ENCODE peak calls at places on chromosomes 12 and 14, in nine cellular contexts. W is left ventricle myocardium inferior, J is cardiac muscle cell, S is AG04450, N is hepatocyte, U is AG10803, C is MM.1S, M is choroid plexus epithelial cell, T is endothelial cell of umbilical vein. P is an unnamed sample.

GRCh38 chr14:59189281-59189821 is 884 bp downstream of the DAAM1 start:
- DNase-seq in C (peak; percentile 6), W (no peak), U (no peak), J (peak; percentile 58), T (no peak), S (no peak), N (peak; percentile 54), M (peak; percentile 39), P (no peak)

GRCh38 chr14:68307769-68308168 is 485.1 kb downstream of the ZFP36L1 start:
- DNase-seq in J (no peak), S (no peak), N (peak; percentile 38), T (no peak), U (peak; percentile 87), C (no peak), M (peak; percentile 33), W (no peak), P (peak; percentile 50)

GRCh38 chr12:6606331-6607131 is 648 bp downstream of the CHD4 start:
- DNase-seq in M (peak; percentile 28), C (peak; percentile 35), J (peak; percentile 63), T (peak; percentile 40), U (no peak), S (no peak), N (peak; percentile 78), W (peak; percentile 77), P (no peak)

GRCh38 chr14:56482306-56482705 is 97.3 kb upstream of the TMEM260 start:
- DNase-seq in J (peak; percentile 51), N (peak; percentile 22), W (no peak), U (no peak), S (no peak), C (no peak), M (peak; percentile 27), T (peak; percentile 16), P (no peak)

GRCh38 chr12:51972849-51973273 is 21.4 kb downstream of the ACVR1B start:
- DNase-seq in W (peak; percentile 46), S (no peak), M (peak; percentile 91), T (peak; percentile 97), N (peak; percentile 37), J (peak; percentile 49), C (no peak), U (peak; percentile 72), P (no peak)

GRCh38 chr14:54338696-54339317 is 58.0 kb upstream of the CDKN3 start:
- DNase-seq in J (peak; percentile 29), U (peak; percentile 58), T (peak; percentile 78), N (peak; percentile 68), M (peak; percentile 85), W (no peak), S (peak; percentile 15), C (peak; percentile 22), P (peak; percentile 49)

GRCh38 chr14:77302926-77303325 is 17.8 kb downstream of the POMT2 start:
- DNase-seq in N (peak; percentile 76), M (peak; percentile 57), W (no peak), T (peak; percentile 67), J (no peak), S (no peak), U (peak; percentile 37), C (no peak), P (no peak)

GRCh38 chr12:76863811-76864210 is 15.0 kb downstream of the CSRP2 start:
- DNase-seq in U (peak; percentile 92), C (no peak), W (no peak), S (no peak), N (no peak), T (no peak), J (no peak), M (no peak), P (peak; percentile 27)

GRCh38 chr14:56119221-56119967 is 1.2 kb downstream of the PELI2 start:
- DNase-seq in U (peak; percentile 38), J (peak; percentile 69), C (no peak), T (peak; percentile 54), W (peak; percentile 51), N (peak; percentile 61), M (peak; percentile 39), S (no peak), P (no peak)

GRCh38 chr14:64711039-64711438 is 6.8 kb downstream of the PLEKHG3 start:
- DNase-seq in T (no peak), J (no peak), U (no peak), C (no peak), S (no peak), W (no peak), M (no peak), N (no peak), P (no peak)

GRCh38 chr14:98782062-98782461 is 489.9 kb downstream of the BCL11B start:
- DNase-seq in U (no peak), M (no peak), C (no peak), T (no peak), N (no peak), S (no peak), J (no peak), W (no peak), P (no peak)

GRCh38 chr12:24778486-24779304 is 170.2 kb downstream of the BCAT1 start:
- DNase-seq in M (peak; percentile 84), T (peak; percentile 39), J (peak; percentile 65), W (no peak), S (peak; percentile 34), U (peak; percentile 41), N (peak; percentile 45), C (peak; percentile 41), P (peak; percentile 35)

GRCh38 chr12:122963928-122964240 is 2.4 kb downstream of the ABCB9 start:
- DNase-seq in W (peak; percentile 53), M (peak; percentile 27), J (no peak), T (no peak), S (no peak), U (no peak), C (no peak), N (no peak), P (no peak)
- H3K4me3 ChIP-seq in W (no peak overlapping the region), M (no peak overlapping the region), J (no peak overlapping the region), T (no peak overlapping the region), S (no peak overlapping the region), U (no peak overlapping the region), C (no peak overlapping the region), N (no peak overlapping the region), P (no peak overlapping the region)

GRCh38 chr14:22846811-22847307 is 10.5 kb downstream of the MMP14 start:
- DNase-seq in S (no peak), C (no peak), M (no peak), U (no peak), J (no peak), T (no peak), W (no peak), N (no peak), P (no peak)
- TF ChIP-seq CTCF in S (no peak), C (no peak), M (peak; percentile 7), U (peak; percentile 17), J (no peak), T (no peak), W (no peak), N (no peak), P (no peak)

GRCh38 chr12:19799216-19799615 is 359.9 kb downstream of the AEBP2 start:
- DNase-seq in S (no peak), C (no peak), T (peak; percentile 31), W (no peak), N (no peak), J (no peak), M (no peak), U (no peak), P (no peak)

GRCh38 chr12:19800884-19801283 is 361.6 kb downstream of the AEBP2 start:
- DNase-seq in M (peak; percentile 42), T (peak; percentile 91), S (no peak), J (no peak), C (no peak), N (no peak), W (no peak), U (no peak), P (no peak)

GRCh38 chr12:19802915-19803314 is 363.6 kb downstream of the AEBP2 start:
- DNase-seq in J (no peak), S (no peak), T (no peak), C (no peak), M (no peak), W (no peak), N (no peak), U (no peak), P (no peak)

GRCh38 chr12:19801941-19802340 is 362.6 kb downstream of the AEBP2 start:
- DNase-seq in W (no peak), C (no peak), N (no peak), M (peak; percentile 20), U (no peak), T (no peak), S (no peak), J (no peak), P (no peak)

DNA sequence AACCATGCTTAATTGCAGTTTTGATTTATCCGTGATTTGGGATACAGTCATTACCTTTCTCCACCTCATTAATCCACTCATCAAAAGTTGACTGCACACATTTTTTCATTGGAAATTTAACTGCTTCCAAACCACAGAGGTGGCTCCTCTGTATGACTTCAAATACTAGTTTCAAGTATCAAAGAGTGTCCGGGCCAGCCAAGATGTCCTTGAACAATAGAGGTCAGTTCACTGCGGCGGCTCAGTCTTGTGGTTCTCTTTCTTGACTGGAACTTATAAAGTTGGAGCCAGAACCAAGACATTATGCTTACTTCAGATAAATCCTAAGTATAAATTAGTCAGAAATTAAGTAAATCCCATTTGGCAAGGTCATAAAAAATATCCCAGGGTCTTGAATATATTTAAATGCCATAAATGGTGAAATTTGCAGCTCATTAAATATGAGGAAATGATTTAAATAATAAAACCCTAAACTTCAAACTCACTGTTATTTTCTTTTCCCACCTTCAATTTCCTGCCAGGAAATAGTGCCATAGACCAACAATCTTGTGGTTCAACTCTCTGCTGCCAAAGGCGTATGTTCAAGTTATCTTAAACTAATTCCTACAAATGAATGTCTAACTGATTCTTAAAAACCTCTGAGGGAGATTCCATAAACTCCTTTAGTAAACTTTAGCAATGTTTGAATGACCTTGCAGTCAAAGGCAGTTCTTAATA is 360.8 kb downstream of the AEBP2 start:
- DNase-seq in J (no peak), C (no peak), U (no peak), S (no peak), T (peak; percentile 77), M (peak; percentile 60), N (no peak), W (no peak), P (no peak)
- H3K4me3 ChIP-seq in J (no peak overlapping the region), C (no peak overlapping the region), U (no peak overlapping the region), S (no peak overlapping the region), T (no peak overlapping the region), M (no peak overlapping the region), N (no peak overlapping the region), W (no peak overlapping the region), P (no peak overlapping the region)

GRCh38 chr12:104458645-104459555 is 2.2 kb downstream of the CHST11 start:
- DNase-seq in J (peak; percentile 42), U (peak; percentile 40), C (peak; percentile 81), T (peak; percentile 50), S (no peak), N (peak; percentile 14), M (peak; percentile 31), W (peak; percentile 20), P (no peak)

GRCh38 chr12:104459556-104459909 is 2.8 kb downstream of the CHST11 start:
- DNase-seq in U (no peak), W (no peak), C (no peak), M (no peak), N (no peak), S (no peak), T (no peak), J (no peak), P (no peak)

GRCh38 chr12:104456417-104456949 is at the start of gene CHST11:
- DNase-seq in U (peak; percentile 83), M (peak; percentile 91), T (peak; percentile 95), J (peak; percentile 96), C (peak; percentile 85), N (peak; percentile 91), S (peak; percentile 46), W (peak; percentile 86), P (peak; percentile 50)

GRCh38 chr12:104456950-104457745 is 400 bp downstream of the CHST11 start:
- DNase-seq in J (peak; percentile 77), C (peak; percentile 67), W (peak; percentile 64), S (peak; percentile 27), T (peak; percentile 79), M (peak; percentile 83), U (peak; percentile 64), N (peak; percentile 77), P (peak; percentile 65)

GRCh38 chr12:104457746-104458644 is 1.2 kb downstream of the CHST11 start:
- DNase-seq in U (peak; percentile 5), C (peak; percentile 60), N (peak; percentile 48), S (no peak), T (peak; percentile 25), M (no peak), J (peak; percentile 53), W (peak; percentile 23), P (no peak)
- TF ChIP-seq CTCF in U (no peak), C (no peak), N (no peak), S (no peak), T (peak; percentile 0), M (no peak), J (peak; percentile 27), W (no peak), P (no peak)